ENCODE peak calls at places on chromosomes 11 and 22, in four cellular contexts. H, Y, S and Q are unnamed samples.

GRCh38 chr11:44016129-44016528 is 31.7 kb upstream of the ACCSL start:
- DNase-seq in H (peak), Y (peak), S (peak), Q (no peak)

GRCh38 chr22:27670701-27671412 is 130.7 kb downstream of the MN1 start:
- DNase-seq in Y (peak), H (peak), S (no peak), Q (no peak)

GRCh38 chr22:19178065-19178658 is 374 bp downstream of the SLC25A1 start:
- DNase-seq in S (no peak), Y (no peak), H (peak), Q (peak)

GRCh38 chr11:14446701-14447169 is 52.9 kb downstream of the COPB1 start:
- DNase-seq in H (peak), Y (no peak), S (no peak), Q (no peak)

GRCh38 chr22:17230239-17230638 is 11.0 kb upstream of the ADA2 start:
- DNase-seq in H (no peak), Y (no peak), S (no peak), Q (no peak)

GRCh38 chr22:20674998-20675397 is 98.9 kb upstream of the SERPIND1 start:
- DNase-seq in S (no peak), Y (no peak), H (no peak), Q (no peak)

GRCh38 chr22:42805016-42805997 is 51.8 kb downstream of the ARFGAP3 start:
- DNase-seq in Y (no peak), H (no peak), S (no peak), Q (no peak)

GRCh38 chr11:40129276-40129675 is 1330.2 kb downstream of the LRRC4C start:
- DNase-seq in Y (no peak), H (peak), S (no peak), Q (no peak)

GRCh38 chr11:78244080-78244479 is 55.4 kb downstream of the USP35 start:
- DNase-seq in H (peak), S (no peak), Y (no peak), Q (no peak)

GRCh38 chr22:38513063-38513462 is 7.0 kb upstream of the DDX17 start:
- DNase-seq in Y (no peak), S (no peak), H (no peak), Q (no peak)

GRCh38 chr22:49486225-49486624 is 341.4 kb downstream of the BRD1 start:
- DNase-seq in S (no peak), Y (no peak), H (no peak), Q (no peak)

GRCh38 chr11:60964801-60965200 is 6.7 kb upstream of the CD6 start:
- DNase-seq in S (no peak), Y (no peak), H (no peak), Q (no peak)

GRCh38 chr11:94786264-94787126 is 18.3 kb downstream of the AMOTL1 start:
- DNase-seq in S (no peak), Y (no peak), H (peak), Q (no peak)

GRCh38 chr11:102187416-102188125 is 77.3 kb downstream of the YAP1 start:
- DNase-seq in S (no peak), H (peak), Y (no peak), Q (no peak)

GRCh38 chr11:46064221-46064620 is 57.0 kb downstream of the PHF21A start:
- DNase-seq in Y (no peak), H (peak), S (no peak), Q (no peak)

GRCh38 chr11:62671604-62672528 is at the start of the genes LBHD1 and UQCC3:
- DNase-seq in H (peak), S (peak), Y (peak), Q (peak)

GRCh38 chr11:17699157-17700114 is 19.9 kb upstream of the MYOD1 start:
- DNase-seq in Y (no peak), S (no peak), H (peak), Q (no peak)

GRCh38 chr11:131281316-131281715 is 89.1 kb upstream of the NTM start:
- DNase-seq in S (no peak), Y (no peak), H (no peak), Q (no peak)

GRCh38 chr11:117523680-117524079 is 196.0 kb downstream of the CEP164 start:
- DNase-seq in H (peak), S (no peak), Y (no peak), Q (no peak)

GRCh38 chr22:37234736-37235711 is 9.0 kb downstream of the RAC2 start:
- DNase-seq in H (no peak), Y (no peak), S (no peak), Q (no peak)

GRCh38 chr22:39471421-39472141 is 14.8 kb downstream of the MGAT3 start:
- DNase-seq in H (peak), S (no peak), Y (peak), Q (no peak)

GRCh38 chr22:33923033-33923432 is 2.8 kb upstream of the LARGE1 start:
- DNase-seq in S (no peak), Y (no peak), H (peak), Q (no peak)

GRCh38 chr11:97893612-97894011 is 1127.1 kb upstream of the CNTN5 start:
- DNase-seq in H (no peak), Y (no peak), S (no peak), Q (no peak)